ENCODE peak calls at places on chromosomes 7 and 10, in ten cellular contexts. O is heart right ventricle, M is AG10803, U is cardiac muscle cell, H is astrocyte of the cerebellum, W is uterus, F is NB4, K is Peyer's patch, R is ovary, V is endodermal cell. L is an unnamed sample.

GRCh38 chr10:88232029-88232895 is 350.9 kb downstream of the RNLS start:
- DNase-seq in O (peak; percentile 84), M (peak; percentile 45), U (no peak), H (peak; percentile 13), W (peak; percentile 77), F (no peak), K (peak; percentile 54), R (peak; percentile 85), V (no peak), L (peak; percentile 71)

GRCh38 chr7:81618400-81619014 is 151.3 kb downstream of the HGF start:
- DNase-seq in O (no peak), M (peak; percentile 86), U (no peak), H (peak; percentile 71), W (no peak), F (peak; percentile 41), K (no peak), R (no peak), V (no peak), L (peak; percentile 89)

GRCh38 chr10:123636598-123637325 is 29.4 kb upstream of the GPR26 start:
- DNase-seq in O (no peak), M (no peak), U (no peak), H (no peak), W (no peak), F (no peak), K (no peak), R (no peak), V (peak; percentile 18), L (no peak)

GRCh38 chr10:90644165-90644564 is 213.7 kb downstream of the HTR7 start:
- DNase-seq in O (no peak), M (no peak), U (no peak), H (no peak), W (no peak), F (no peak), K (no peak), R (no peak), V (no peak), L (no peak)

GRCh38 chr10:14858338-14858925 is 20.2 kb upstream of the SUV39H2 start:
- DNase-seq in O (no peak), M (no peak), U (no peak), H (no peak), W (no peak), F (no peak), K (no peak), R (no peak), V (no peak), L (no peak)

GRCh38 chr7:137801003-137801402 is 45.8 kb downstream of the DGKI start:
- DNase-seq in O (no peak), M (peak; percentile 16), U (no peak), H (no peak), W (no peak), F (no peak), K (no peak), R (no peak), V (no peak), L (no peak)

GRCh38 chr10:121771957-121772356 is 155.9 kb downstream of the ATE1 start:
- DNase-seq in O (no peak), M (peak; percentile 92), U (no peak), H (no peak), W (no peak), F (no peak), K (no peak), R (no peak), V (no peak), L (no peak)

GRCh38 chr10:49649294-49649693 is 30.2 kb upstream of the C10orf53 start:
- DNase-seq in O (no peak), M (no peak), U (no peak), H (no peak), W (no peak), F (peak; percentile 99), K (peak; percentile 44), R (no peak), V (peak; percentile 77), L (no peak)

GRCh38 chr7:87600130-87601124 is at the start of gene ABCB1:
- DNase-seq in O (peak; percentile 17), M (peak; percentile 26), U (peak; percentile 59), H (no peak), W (peak; percentile 35), F (no peak), K (peak; percentile 92), R (peak; percentile 64), V (peak; percentile 91), L (peak; percentile 4)

GRCh38 chr10:93437000-93437945 is 44.9 kb downstream of the MYOF start:
- DNase-seq in O (peak; percentile 61), M (peak; percentile 99), U (peak; percentile 82), H (peak; percentile 97), W (peak; percentile 80), F (peak; percentile 87), K (peak; percentile 71), R (peak; percentile 81), V (peak; percentile 82), L (peak; percentile 98)

GRCh38 chr10:106571216-106571954 is 593.1 kb downstream of the SORCS1 start:
- DNase-seq in O (no peak), M (peak; percentile 53), U (peak; percentile 42), H (no peak), W (no peak), F (peak; percentile 42), K (no peak), R (no peak), V (no peak), L (peak; percentile 54)

GRCh38 chr7:139738101-139738489 is 39.7 kb downstream of the HIPK2 start:
- DNase-seq in O (no peak), M (peak; percentile 15), U (peak; percentile 48), H (no peak), W (no peak), F (no peak), K (no peak), R (no peak), V (peak; percentile 26), L (no peak)

GRCh38 chr7:110514973-110515372 is 576.0 kb upstream of the LRRN3 start:
- DNase-seq in O (no peak), M (no peak), U (no peak), H (no peak), W (no peak), F (no peak), K (no peak), R (no peak), V (no peak), L (no peak)

GRCh38 chr7:70097639-70098038 is 499.4 kb downstream of the AUTS2 start:
- DNase-seq in O (no peak), M (no peak), U (peak; percentile 76), H (no peak), W (no peak), F (no peak), K (no peak), R (no peak), V (no peak), L (no peak)

GRCh38 chr10:110525349-110526260 is 27.9 kb downstream of the DUSP5 start:
- DNase-seq in O (no peak), M (peak; percentile 65), U (no peak), H (no peak), W (no peak), F (peak; percentile 41), K (no peak), R (no peak), V (peak; percentile 55), L (no peak)

DNA sequence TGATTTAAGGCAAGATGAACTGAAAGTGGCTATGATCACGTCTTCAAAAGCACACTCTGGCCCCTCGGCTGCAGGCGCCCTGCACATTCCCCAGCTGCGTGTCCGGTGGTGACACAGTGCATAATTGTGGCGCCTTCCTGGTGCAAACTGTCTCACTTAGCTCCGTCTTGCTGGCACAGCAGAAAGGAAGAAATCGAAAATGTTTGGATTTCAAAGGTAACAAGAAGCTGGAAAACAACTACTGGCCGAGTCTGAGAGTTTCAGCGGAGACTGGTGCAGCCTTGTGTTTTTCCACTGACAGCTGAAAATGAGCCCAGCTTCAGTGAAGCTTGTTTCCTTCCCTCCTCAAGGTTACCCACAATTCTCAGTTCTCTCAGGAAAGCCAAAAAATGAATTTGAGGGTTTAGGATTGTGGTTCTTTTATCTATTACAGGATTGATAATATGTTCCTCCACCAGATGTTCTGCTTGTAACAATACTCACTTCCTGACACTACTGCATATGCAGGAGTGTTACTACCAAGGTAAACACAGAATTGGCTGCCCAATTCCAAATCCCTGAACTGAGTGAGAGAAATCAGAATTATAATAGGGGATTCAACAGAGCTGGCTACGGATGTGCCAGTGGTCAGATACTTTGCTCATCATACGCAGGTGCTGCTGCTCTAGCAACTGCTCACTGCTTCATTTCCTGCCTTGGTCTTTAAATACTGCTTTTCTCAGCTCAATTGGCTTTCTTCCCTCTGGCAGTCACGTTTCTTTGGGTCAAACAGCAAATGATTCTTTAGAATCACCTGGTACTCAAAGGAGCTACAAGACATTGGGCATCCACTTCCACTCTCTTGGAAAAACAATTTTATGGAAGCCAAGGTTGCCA is 63.7 kb downstream of the TRUB1 start:
- DNase-seq in O (no peak), M (peak; percentile 13), U (no peak), H (no peak), W (peak; percentile 16), F (no peak), K (peak; percentile 49), R (peak; percentile 47), V (no peak), L (no peak)
- H3K4me3 ChIP-seq in O (no peak overlapping the region), M (peak overlapping the region; percentile 41), U (no peak overlapping the region), H (no peak overlapping the region), W (peak overlapping the region; percentile 35), F (no peak overlapping the region), K (peak overlapping the region; percentile 20), R (peak overlapping the region; percentile 31), V (no peak overlapping the region), L (peak overlapping the region; percentile 24)

DNA sequence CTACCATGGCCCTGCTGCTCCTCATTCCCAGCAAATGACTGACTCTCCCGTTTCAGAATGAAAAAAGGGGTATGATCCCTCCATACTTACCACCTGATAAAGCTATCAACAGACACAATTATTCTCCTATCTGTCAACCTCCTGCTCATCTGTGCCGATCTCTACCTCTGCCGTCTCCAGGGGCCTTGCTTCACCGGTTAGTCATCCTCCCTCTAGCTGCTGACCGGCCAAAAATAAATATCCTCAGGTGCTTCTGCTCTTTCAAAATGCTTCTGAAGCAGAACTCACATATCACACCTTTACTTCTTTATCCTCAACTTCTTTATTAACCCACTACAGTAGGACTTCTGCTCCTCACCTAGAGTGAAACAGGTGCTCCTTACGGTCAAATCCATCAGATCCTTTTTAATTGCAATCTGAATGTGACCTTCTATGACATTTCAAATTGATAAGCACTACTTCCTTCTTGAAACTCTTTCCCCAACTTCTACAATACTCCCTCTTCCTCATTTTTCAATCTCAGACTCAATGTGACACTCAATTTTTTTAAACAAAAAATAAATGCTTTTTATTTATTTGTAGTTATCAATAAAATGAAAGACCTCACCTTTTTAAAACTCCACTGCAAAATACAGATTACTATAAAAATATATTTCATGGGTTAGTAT is 63.2 kb downstream of the LMBR1 start:
- DNase-seq in O (no peak), M (no peak), U (no peak), H (no peak), W (no peak), F (no peak), K (no peak), R (no peak), V (no peak), L (no peak)
- H3K4me3 ChIP-seq in O (no peak overlapping the region), M (no peak overlapping the region), U (no peak overlapping the region), H (no peak overlapping the region), W (no peak overlapping the region), F (no peak overlapping the region), K (no peak overlapping the region), R (no peak overlapping the region), V (no peak overlapping the region), L (no peak overlapping the region)

GRCh38 chr10:1736972-1737221 is 428 bp downstream of the ADARB2 start:
- DNase-seq in O (no peak), M (no peak), U (no peak), H (no peak), W (no peak), F (no peak), K (no peak), R (no peak), V (no peak), L (no peak)
- H3K4me3 ChIP-seq in O (peak overlapping the region; percentile 15), M (no peak overlapping the region), U (peak overlapping the region; percentile 36), H (peak overlapping the region; percentile 19), W (no peak overlapping the region), F (no peak overlapping the region), K (peak overlapping the region; percentile 16), R (no peak overlapping the region), V (peak overlapping the region; percentile 69), L (no peak overlapping the region)

GRCh38 chr10:103669243-103669929 is 175.9 kb downstream of the NEURL1 start:
- DNase-seq in O (no peak), M (no peak), U (no peak), H (no peak), W (no peak), F (no peak), K (no peak), R (no peak), V (no peak), L (no peak)
- H3K4me3 ChIP-seq in O (no peak overlapping the region), M (no peak overlapping the region), U (no peak overlapping the region), H (no peak overlapping the region), W (no peak overlapping the region), F (no peak overlapping the region), K (no peak overlapping the region), R (no peak overlapping the region), V (no peak overlapping the region), L (no peak overlapping the region)

L was measured in skeletal muscle cell.